ENCODE peak calls at places on chromosomes 2 and 18, in six cellular contexts. E, T, K, X, D and U are unnamed samples.

GRCh38 chr2:9805435-9806297 is 37.6 kb upstream of the TAF1B start:
- DNase-seq in E (no peak), T (no peak), K (no peak), X (no peak), D (peak), U (no peak)

GRCh38 chr2:43542285-43542933 is 53.4 kb downstream of the THADA start:
- DNase-seq in E (no peak), T (no peak), K (no peak), X (no peak), D (peak), U (peak)

GRCh38 chr2:44615950-44616518 is 254.3 kb downstream of the CAMKMT start:
- DNase-seq in E (no peak), T (no peak), K (no peak), X (no peak), D (no peak), U (no peak)

GRCh38 chr18:46531472-46531871 is 125.5 kb downstream of the LOXHD1 start:
- DNase-seq in E (no peak), T (no peak), K (no peak), X (no peak), D (no peak), U (no peak)

GRCh38 chr2:191690327-191690726 is 12.4 kb downstream of the NABP1 start:
- DNase-seq in E (no peak), T (no peak), K (no peak), X (no peak), D (no peak), U (no peak)

GRCh38 chr2:158712791-158713522 is 82.2 kb upstream of the DAPL1 start:
- DNase-seq in E (no peak), T (no peak), K (no peak), X (no peak), D (no peak), U (no peak)

GRCh38 chr2:102340778-102341177 is 14.8 kb upstream of the IL18R1 start:
- DNase-seq in E (no peak), T (no peak), K (no peak), X (no peak), D (peak), U (no peak)

GRCh38 chr18:4453712-4454547 is 1.2 kb downstream of the DLGAP1 start:
- DNase-seq in E (peak), T (no peak), K (no peak), X (no peak), D (no peak), U (no peak)

GRCh38 chr2:239603411-239604356 is 202.9 kb upstream of the HDAC4 start:
- DNase-seq in E (no peak), T (no peak), K (no peak), X (no peak), D (no peak), U (no peak)

GRCh38 chr2:100756704-100757103 is 63.2 kb upstream of the NPAS2 start:
- DNase-seq in E (no peak), T (no peak), K (no peak), X (no peak), D (peak), U (no peak)

GRCh38 chr2:45380131-45380836 is 230.8 kb downstream of the SRBD1 start:
- DNase-seq in E (no peak), T (peak), K (no peak), X (no peak), D (peak), U (no peak)

GRCh38 chr2:20609349-20609994 is 41.4 kb downstream of the HS1BP3 start:
- DNase-seq in E (peak), T (no peak), K (peak), X (no peak), D (peak), U (no peak)

GRCh38 chr18:7023581-7023980 is 94.0 kb downstream of the LAMA1 start:
- DNase-seq in E (no peak), T (no peak), K (no peak), X (no peak), D (no peak), U (no peak)

GRCh38 chr2:199310654-199311275 is 147.0 kb downstream of the SATB2 start:
- DNase-seq in E (no peak), T (no peak), K (no peak), X (no peak), D (no peak), U (no peak)

GRCh38 chr2:23287250-23287704 is 97.7 kb upstream of the KLHL29 start:
- DNase-seq in E (no peak), T (peak), K (peak), X (peak), D (peak), U (peak)

GRCh38 chr2:188138313-188138712 is 153.4 kb upstream of the GULP1 start:
- DNase-seq in E (no peak), T (no peak), K (no peak), X (no peak), D (no peak), U (no peak)

GRCh38 chr18:74513883-74514205 is 17.7 kb downstream of the CNDP2 start:
- DNase-seq in E (no peak), T (no peak), K (no peak), X (no peak), D (no peak), U (no peak)

GRCh38 chr2:238120463-238121298 is 17.8 kb upstream of the KLHL30 start:
- DNase-seq in E (no peak), T (no peak), K (no peak), X (no peak), D (peak), U (no peak)

GRCh38 chr2:9378433-9379371 is 44.6 kb downstream of the ITGB1BP1 start:
- DNase-seq in E (peak), T (peak), K (peak), X (no peak), D (peak), U (no peak)

GRCh38 chr2:50295596-50295995 is 736.3 kb downstream of the NRXN1 start:
- DNase-seq in E (no peak), T (no peak), K (no peak), X (no peak), D (no peak), U (no peak)

GRCh38 chr2:19355931-19356544 is 2.4 kb downstream of the OSR1 start:
- DNase-seq in E (no peak), T (no peak), K (no peak), X (no peak), D (no peak), U (no peak)

DNA sequence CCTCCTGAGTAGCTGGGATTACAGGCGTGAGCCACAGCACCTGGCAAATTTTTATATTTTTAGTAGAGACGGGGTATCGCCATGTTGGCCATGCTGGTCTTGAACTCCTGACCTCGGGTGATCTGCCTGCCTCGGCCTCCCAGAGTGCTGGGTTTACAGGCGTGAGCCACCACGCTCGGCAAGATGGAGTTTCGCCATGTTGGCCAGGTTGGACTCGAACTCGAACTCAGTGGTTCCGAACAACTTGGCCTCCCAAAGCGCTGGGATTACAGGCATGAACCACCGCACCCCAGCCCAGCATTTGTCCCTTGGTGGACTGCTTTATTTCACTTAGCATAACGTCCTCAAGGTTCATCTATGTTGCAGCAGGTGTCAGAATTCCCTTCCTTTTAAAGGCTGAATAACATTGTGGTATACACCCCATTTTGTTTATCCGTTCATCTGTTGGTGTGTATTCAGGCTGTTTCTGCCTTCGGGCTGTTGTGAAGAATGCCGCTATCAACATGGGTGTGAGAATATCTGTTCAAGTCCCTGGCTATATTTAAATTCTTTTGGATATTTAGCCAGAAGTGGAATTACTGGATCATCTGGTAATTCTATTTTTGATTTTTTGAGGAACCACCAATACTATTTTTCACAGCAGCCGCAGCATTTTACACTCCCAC is 1.2 kb upstream of the CENPA start:
- DNase-seq in E (no peak), T (no peak), K (no peak), X (no peak), D (no peak), U (no peak)
- H3K4me3 ChIP-seq in E (no peak), T (peak), K (peak), X (no peak), D (peak), U (peak)

GRCh38 chr2:225177098-225177497 is 134.8 kb upstream of the DOCK10 start:
- DNase-seq in E (no peak), T (peak), K (no peak), X (peak), D (peak), U (peak)
- TF ChIP-seq CTCF in E (no peak), T (no peak), K (no peak), X (peak), D (no peak), U (no peak)

GRCh38 chr2:204686415-204686814 is 141.1 kb downstream of the PARD3B start:
- DNase-seq in E (no peak), T (no peak), K (no peak), X (no peak), D (no peak), U (no peak)
- H3K4me3 ChIP-seq in E (no peak), T (no peak), K (no peak), X (no peak), D (no peak), U (no peak)

GRCh38 chr2:8000861-8001260 is 681.0 kb upstream of the ID2 start:
- DNase-seq in E (no peak), T (no peak), K (no peak), X (no peak), D (peak), U (no peak)
- TF ChIP-seq CTCF in E (no peak), T (peak), K (no peak), X (no peak), D (peak), U (peak)

DNA sequence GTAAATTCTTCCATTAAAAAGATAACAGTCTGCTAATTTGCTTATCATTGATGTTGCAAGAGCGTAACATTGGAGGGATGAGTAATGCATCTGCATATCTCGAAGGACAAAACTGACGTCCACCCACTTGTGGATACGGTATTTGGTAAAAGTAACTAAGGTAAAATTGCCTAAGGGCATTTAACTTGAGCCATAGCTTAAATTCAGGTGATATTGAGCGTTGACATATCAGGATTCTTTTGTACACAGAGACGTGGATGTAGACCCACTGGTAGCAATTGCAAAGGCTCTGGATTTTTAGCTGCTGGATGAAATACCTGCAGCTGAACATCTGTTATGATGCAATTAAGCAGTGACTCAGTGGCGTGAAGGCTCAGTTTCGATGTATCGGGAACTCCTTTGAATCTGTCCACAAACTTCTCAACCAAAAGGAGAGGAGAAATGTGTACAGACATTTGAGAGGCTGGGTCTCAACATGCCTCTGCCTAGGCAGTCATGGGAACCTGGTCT is 119.3 kb downstream of the SPTBN1 start:
- DNase-seq in E (no peak), T (no peak), K (no peak), X (no peak), D (peak), U (no peak)
- H3K4me3 ChIP-seq in E (no peak), T (no peak), K (no peak), X (no peak), D (no peak), U (no peak)

GRCh38 chr2:46988733-46989481 is 73.3 kb upstream of the MCFD2 start:
- DNase-seq in E (peak), T (no peak), K (no peak), X (no peak), D (no peak), U (no peak)
- TF ChIP-seq CTCF in E (no peak), T (peak), K (no peak), X (no peak), D (peak), U (peak)

GRCh38 chr2:172099472-172100079 is 3.1 kb downstream of the DLX2 start:
- DNase-seq in E (no peak), T (no peak), K (no peak), X (no peak), D (no peak), U (no peak)
- H3K4me3 ChIP-seq in E (no peak), T (peak), K (peak), X (peak), D (peak), U (peak)

DNA sequence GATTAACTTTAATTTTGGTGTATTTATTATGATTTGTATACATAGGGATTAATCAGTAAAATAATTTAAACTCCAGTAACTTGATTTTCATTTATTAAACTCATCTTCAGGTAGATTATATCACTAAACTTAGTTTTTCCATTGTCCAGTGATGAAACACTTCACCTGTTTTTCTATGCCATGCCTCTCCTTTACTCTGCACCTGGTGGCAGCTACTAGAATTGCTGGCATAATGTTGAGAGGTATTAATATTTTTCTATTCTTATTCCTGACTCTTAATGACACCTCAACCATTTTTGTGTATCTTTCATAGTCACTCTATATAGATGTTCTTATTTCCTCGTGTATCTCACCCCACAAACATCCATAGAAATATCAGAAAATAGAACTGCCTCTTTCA is 940.3 kb upstream of the CRIM1 start:
- DNase-seq in E (no peak), T (no peak), K (no peak), X (no peak), D (no peak), U (no peak)
- TF ChIP-seq CTCF in E (no peak), T (no peak), K (no peak), X (no peak), D (peak), U (peak)

GRCh38 chr18:59270689-59271257 is 2.5 kb downstream of the RAX start:
- DNase-seq in E (no peak), T (no peak), K (no peak), X (no peak), D (no peak), U (no peak)

GRCh38 chr18:59269563-59270214 is 3.6 kb downstream of the RAX start:
- DNase-seq in E (no peak), T (no peak), K (no peak), X (no peak), D (no peak), U (no peak)

GRCh38 chr18:59268127-59268721 is 5.0 kb downstream of the RAX start:
- DNase-seq in E (no peak), T (no peak), K (no peak), X (no peak), D (no peak), U (no peak)

GRCh38 chr18:59267511-59268126 is 5.6 kb downstream of the RAX start:
- DNase-seq in E (no peak), T (no peak), K (no peak), X (no peak), D (no peak), U (no peak)

GRCh38 chr18:59268722-59269562 is 4.3 kb downstream of the RAX start:
- DNase-seq in E (peak), T (no peak), K (no peak), X (no peak), D (peak), U (no peak)
- H3K4me3 ChIP-seq in E (no peak), T (no peak), K (peak), X (no peak), D (no peak), U (no peak)

GRCh38 chr18:42051411-42051810 is 96.4 kb downstream of the PIK3C3 start:
- DNase-seq in E (no peak), T (no peak), K (no peak), X (no peak), D (no peak), U (no peak)

GRCh38 chr18:42047721-42048120 is 92.7 kb downstream of the PIK3C3 start:
- DNase-seq in E (no peak), T (no peak), K (no peak), X (no peak), D (peak), U (no peak)

GRCh38 chr18:42048150-42048549 is 93.1 kb downstream of the PIK3C3 start:
- DNase-seq in E (no peak), T (peak), K (no peak), X (peak), D (peak), U (peak)

GRCh38 chr18:42052137-42052708 is 97.2 kb downstream of the PIK3C3 start:
- DNase-seq in E (no peak), T (peak), K (no peak), X (no peak), D (peak), U (no peak)

GRCh38 chr18:42053188-42053781 is 98.3 kb downstream of the PIK3C3 start:
- DNase-seq in E (peak), T (peak), K (peak), X (no peak), D (peak), U (peak)
- TF ChIP-seq CTCF in E (peak), T (peak), K (peak), X (peak), D (peak), U (peak)